ENCODE peak calls at places on chromosomes 16 and 17, in four cellular contexts. One of them, this sample, is unnamed.

GRCh38 chr16:89316701-89317100 is 99.2 kb downstream of the ZNF778 start:
- DNase-seq in nephron progenitor cell: no peak
- DNase-seq in astrocyte of the cerebellum: no peak
- DNase-seq in choroid plexus epithelial cell: no peak
- DNase-seq in this sample: no peak

GRCh38 chr17:56737741-56738161 is 96.0 kb downstream of the C17orf67 start:
- DNase-seq in nephron progenitor cell: peak
- DNase-seq in astrocyte of the cerebellum: peak
- DNase-seq in choroid plexus epithelial cell: peak
- DNase-seq in this sample: no peak

GRCh38 chr16:12157510-12158093 is 181.1 kb downstream of the SNX29 start:
- DNase-seq in nephron progenitor cell: no peak
- DNase-seq in astrocyte of the cerebellum: no peak
- DNase-seq in choroid plexus epithelial cell: peak
- DNase-seq in this sample: no peak

GRCh38 chr17:35766903-35767510 is 6.3 kb downstream of the C17orf50 start:
- DNase-seq in nephron progenitor cell: no peak
- DNase-seq in astrocyte of the cerebellum: no peak
- DNase-seq in choroid plexus epithelial cell: peak
- DNase-seq in this sample: no peak

GRCh38 chr17:71505200-71505599 is 615.6 kb upstream of the SOX9 start:
- DNase-seq in nephron progenitor cell: no peak
- DNase-seq in astrocyte of the cerebellum: no peak
- DNase-seq in choroid plexus epithelial cell: peak
- DNase-seq in this sample: no peak

GRCh38 chr17:43831633-43832032 is 1.3 kb downstream of the MPP3 start:
- DNase-seq in nephron progenitor cell: no peak
- DNase-seq in astrocyte of the cerebellum: no peak
- DNase-seq in choroid plexus epithelial cell: no peak
- DNase-seq in this sample: no peak

GRCh38 chr16:78212674-78213073 is 113.2 kb downstream of the WWOX start:
- DNase-seq in nephron progenitor cell: no peak
- DNase-seq in astrocyte of the cerebellum: no peak
- DNase-seq in choroid plexus epithelial cell: no peak
- DNase-seq in this sample: no peak

GRCh38 chr16:69106491-69107291 is 1.2 kb downstream of the HAS3 start:
- DNase-seq in nephron progenitor cell: peak
- DNase-seq in astrocyte of the cerebellum: no peak
- DNase-seq in choroid plexus epithelial cell: no peak
- DNase-seq in this sample: no peak

GRCh38 chr17:28327709-28328108 is 7.6 kb downstream of the IFT20 start:
- DNase-seq in nephron progenitor cell: no peak
- DNase-seq in astrocyte of the cerebellum: no peak
- DNase-seq in choroid plexus epithelial cell: peak
- DNase-seq in this sample: no peak

GRCh38 chr17:3043737-3044365 is 19.6 kb downstream of the OR1D5 start:
- DNase-seq in nephron progenitor cell: no peak
- DNase-seq in astrocyte of the cerebellum: no peak
- DNase-seq in choroid plexus epithelial cell: no peak
- DNase-seq in this sample: no peak
- TF ChIP-seq CTCF in nephron progenitor cell: no peak
- TF ChIP-seq CTCF in astrocyte of the cerebellum: peak
- TF ChIP-seq CTCF in choroid plexus epithelial cell: peak
- TF ChIP-seq CTCF in this sample: peak

DNA sequence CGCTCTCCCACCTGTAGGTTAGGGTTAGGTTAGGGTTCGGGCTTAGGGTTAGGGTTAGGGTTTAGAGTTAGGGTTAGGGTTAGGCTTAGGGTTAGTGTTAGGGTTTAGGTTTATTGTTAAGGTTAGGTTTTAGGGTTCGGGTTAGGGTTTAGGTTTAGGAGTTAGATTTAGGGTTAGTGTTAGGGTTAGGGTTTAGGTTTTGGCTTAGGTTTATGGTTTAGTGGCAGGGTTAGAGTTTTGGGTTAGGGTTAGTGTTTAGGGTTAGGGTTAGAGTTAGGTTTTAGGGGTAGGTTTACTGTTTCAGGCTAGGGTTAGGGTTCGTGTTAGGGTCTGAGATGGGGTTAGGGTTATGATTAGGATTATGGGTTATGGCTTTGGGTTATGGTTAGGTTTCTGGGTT is 31.6 kb upstream of the ZCCHC14 start:
- DNase-seq in nephron progenitor cell: no peak
- DNase-seq in astrocyte of the cerebellum: no peak
- DNase-seq in choroid plexus epithelial cell: no peak
- DNase-seq in this sample: no peak
- TF ChIP-seq CTCF in nephron progenitor cell: no peak
- TF ChIP-seq CTCF in astrocyte of the cerebellum: no peak
- TF ChIP-seq CTCF in choroid plexus epithelial cell: no peak
- TF ChIP-seq CTCF in this sample: no peak

GRCh38 chr17:11296994-11297393 is 56.0 kb downstream of the SHISA6 start:
- DNase-seq in nephron progenitor cell: no peak
- DNase-seq in astrocyte of the cerebellum: no peak
- DNase-seq in choroid plexus epithelial cell: peak
- DNase-seq in this sample: no peak
- TF ChIP-seq CTCF in nephron progenitor cell: peak
- TF ChIP-seq CTCF in astrocyte of the cerebellum: no peak
- TF ChIP-seq CTCF in choroid plexus epithelial cell: no peak
- TF ChIP-seq CTCF in this sample: peak

DNA sequence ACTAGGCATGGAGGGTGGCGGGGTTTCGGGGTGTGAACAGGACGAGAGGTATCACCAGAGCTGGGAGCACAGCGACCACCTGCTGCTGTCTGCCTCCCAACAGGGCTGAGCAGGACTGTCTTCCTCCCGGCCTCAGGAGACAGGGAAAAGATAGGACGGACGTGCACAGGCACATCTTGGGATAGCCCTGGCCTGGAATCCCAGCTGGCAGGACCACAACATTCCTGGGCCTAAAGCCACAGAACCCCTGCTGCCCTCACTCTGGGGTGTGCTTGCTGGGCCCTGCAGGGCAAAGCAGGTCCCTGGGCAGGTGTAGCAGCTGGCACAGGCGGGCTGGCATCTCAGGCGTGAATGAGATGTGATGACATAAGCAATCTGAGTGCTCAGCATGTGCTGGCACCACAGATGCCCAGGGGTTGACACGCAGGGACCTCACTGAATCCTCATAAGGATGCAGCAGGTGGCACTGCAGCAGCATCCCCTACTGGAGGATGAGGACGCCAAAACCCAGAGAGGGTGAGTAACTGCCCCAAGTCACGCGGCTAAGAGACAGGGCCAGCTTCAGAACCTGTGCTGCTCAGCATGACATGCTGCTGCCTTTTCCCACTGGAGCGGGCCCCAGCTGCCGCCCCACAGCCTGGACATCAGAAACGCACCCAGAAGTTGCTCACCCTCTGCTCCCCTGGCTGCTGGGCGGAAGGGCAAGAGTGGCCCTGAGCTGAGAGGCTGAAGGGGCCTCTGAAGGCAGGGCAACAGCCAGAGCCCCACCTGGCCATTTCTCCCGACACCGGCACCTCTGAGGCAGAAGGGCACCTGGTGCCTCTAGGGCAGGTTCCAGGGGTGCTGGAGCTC is 7.1 kb downstream of the CORO7 start:
- DNase-seq in nephron progenitor cell: no peak
- DNase-seq in astrocyte of the cerebellum: no peak
- DNase-seq in choroid plexus epithelial cell: no peak
- DNase-seq in this sample: no peak
- TF ChIP-seq CTCF in nephron progenitor cell: no peak
- TF ChIP-seq CTCF in astrocyte of the cerebellum: peak
- TF ChIP-seq CTCF in choroid plexus epithelial cell: no peak
- TF ChIP-seq CTCF in this sample: no peak

DNA sequence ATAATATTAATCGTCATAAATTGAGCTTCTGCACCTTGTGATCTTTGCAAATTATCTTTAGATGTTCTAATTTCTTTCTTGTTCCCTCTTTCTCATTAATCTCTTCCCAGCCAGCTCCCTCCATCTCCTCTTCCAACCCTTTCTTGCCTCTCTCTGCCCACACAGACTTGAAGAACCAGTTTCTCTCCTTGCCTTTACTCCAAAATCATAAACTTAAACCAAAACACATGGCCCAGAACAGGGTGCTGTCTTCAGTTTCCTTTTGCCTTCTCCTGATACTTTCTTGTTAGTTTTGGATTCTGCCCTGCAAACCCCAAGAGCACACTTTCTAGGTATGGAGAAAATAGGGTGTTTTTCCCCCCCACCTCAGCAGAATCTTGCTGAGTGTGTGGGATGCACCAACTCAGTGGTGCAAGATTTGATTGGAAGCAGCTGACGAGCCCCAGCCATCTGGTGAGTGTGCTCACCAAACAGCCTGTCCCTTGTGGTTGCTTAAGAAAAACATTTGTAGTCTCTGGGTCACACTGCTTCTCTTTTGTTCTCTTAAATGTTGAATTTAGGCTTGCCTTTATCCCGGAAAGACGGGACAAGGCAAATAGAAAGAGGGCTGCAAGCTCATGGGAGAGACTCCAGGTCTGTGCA is 175.8 kb upstream of the MAF start:
- DNase-seq in nephron progenitor cell: no peak
- DNase-seq in astrocyte of the cerebellum: peak
- DNase-seq in choroid plexus epithelial cell: peak
- DNase-seq in this sample: no peak
- TF ChIP-seq CTCF in nephron progenitor cell: no peak
- TF ChIP-seq CTCF in astrocyte of the cerebellum: peak
- TF ChIP-seq CTCF in choroid plexus epithelial cell: peak
- TF ChIP-seq CTCF in this sample: peak